ENCODE peak calls at places on chromosomes 13 and 19, in six cellular contexts. A, R, B, C, M and Y are unnamed samples.

GRCh38 chr19:6056801-6057650 is 53.3 kb downstream of the RFX2 start:
- DNase-seq in M (peak; percentile 74), C (no peak), A (no peak), R (peak; percentile 82), B (peak; percentile 31), Y (peak; percentile 77)

GRCh38 chr19:2719910-2720776 is 1.0 kb downstream of the DIRAS1 start:
- DNase-seq in B (peak; percentile 72), M (peak; percentile 47), A (no peak), R (no peak), C (no peak), Y (no peak)

GRCh38 chr19:12913011-12913561 is 6.0 kb downstream of the SYCE2 start:
- DNase-seq in R (no peak), C (no peak), B (peak; percentile 68), M (peak; percentile 73), A (no peak), Y (peak; percentile 62)

GRCh38 chr13:32663660-32664059 is 77.4 kb downstream of the PDS5B start:
- DNase-seq in C (no peak), R (no peak), M (no peak), A (no peak), B (no peak), Y (peak; percentile 68)

GRCh38 chr13:70613295-70613694 is 505.0 kb upstream of the KLHL1 start:
- DNase-seq in M (peak; percentile 12), R (no peak), B (no peak), A (no peak), C (no peak), Y (no peak)

GRCh38 chr13:112349681-112350080 is 26.5 kb upstream of the SPACA7 start:
- DNase-seq in C (no peak), R (no peak), B (no peak), M (no peak), A (no peak), Y (no peak)

GRCh38 chr13:39776439-39776838 is 121.0 kb downstream of the COG6 start:
- DNase-seq in M (no peak), A (no peak), B (no peak), C (no peak), R (peak; percentile 43), Y (no peak)

GRCh38 chr19:32220951-32221350 is 124.5 kb upstream of the ZNF507 start:
- DNase-seq in C (no peak), M (no peak), R (no peak), B (no peak), A (no peak), Y (no peak)

GRCh38 chr13:110726726-110727125 is 13.2 kb downstream of the ING1 start:
- DNase-seq in B (no peak), A (no peak), R (no peak), M (no peak), C (peak; percentile 65), Y (no peak)

GRCh38 chr13:60397693-60398437 is 845 bp downstream of the TDRD3 start:
- DNase-seq in R (no peak), B (peak; percentile 52), A (no peak), M (peak; percentile 89), C (peak; percentile 48), Y (peak; percentile 35)

GRCh38 chr19:43499042-43499441 is 5.5 kb downstream of the PHLDB3 start:
- DNase-seq in B (no peak), A (no peak), C (no peak), R (no peak), M (no peak), Y (peak; percentile 81)

GRCh38 chr19:16076154-16076957 is at the start of gene TPM4:
- DNase-seq in M (peak; percentile 96), R (peak; percentile 86), A (peak; percentile 53), C (peak; percentile 83), B (peak; percentile 76), Y (peak; percentile 88)

GRCh38 chr19:3142292-3142670 is 6.4 kb downstream of the GNA15 start:
- DNase-seq in C (peak; percentile 68), R (no peak), M (no peak), A (no peak), B (no peak), Y (no peak)

GRCh38 chr19:12668937-12669271 is 2.3 kb downstream of the WDR83 start:
- DNase-seq in A (peak; percentile 22), M (peak; percentile 53), B (peak; percentile 71), C (peak; percentile 74), R (no peak), Y (peak; percentile 40)

GRCh38 chr19:22144394-22144793 is 52.4 kb downstream of the ZNF676 start:
- DNase-seq in A (no peak), M (peak; percentile 1), B (no peak), C (no peak), R (peak; percentile 1), Y (no peak)

GRCh38 chr13:112839347-112840105 is 129.5 kb upstream of the MCF2L start:
- DNase-seq in B (no peak), R (no peak), C (no peak), A (no peak), M (no peak), Y (no peak)

GRCh38 chr19:35322014-35322413 is 7.0 kb upstream of the CD22 start:
- DNase-seq in R (no peak), M (no peak), B (no peak), C (no peak), A (no peak), Y (no peak)

GRCh38 chr13:105058517-105058916 is 1476.9 kb downstream of the EFNB2 start:
- DNase-seq in R (no peak), B (no peak), M (no peak), A (no peak), C (no peak), Y (no peak)

GRCh38 chr19:54444737-54445136 is 4.3 kb upstream of the LENG8 start:
- DNase-seq in C (no peak), A (no peak), M (no peak), R (no peak), B (no peak), Y (no peak)

GRCh38 chr19:28429356-28429755 is 783.6 kb downstream of the UQCRFS1 start:
- DNase-seq in R (no peak), M (no peak), A (no peak), B (no peak), C (no peak), Y (no peak)

GRCh38 chr19:29953352-29954247 is 11.6 kb downstream of the URI1 start:
- DNase-seq in M (no peak), B (no peak), A (no peak), R (no peak), C (no peak), Y (no peak)

GRCh38 chr13:41952749-41953148 is 8.2 kb downstream of the VWA8 start:
- DNase-seq in A (no peak), C (no peak), B (no peak), R (no peak), M (no peak), Y (no peak)

GRCh38 chr19:39372941-39373340 is 18.0 kb downstream of the PAF1 start:
- DNase-seq in R (no peak), M (no peak), A (no peak), C (no peak), B (no peak), Y (no peak)

GRCh38 chr13:41398494-41399190 is 58.7 kb upstream of the RGCC start:
- DNase-seq in B (no peak), A (no peak), R (no peak), M (peak; percentile 60), C (no peak), Y (no peak)

GRCh38 chr19:45340232-45340898 is at the start of gene KLC3:
- DNase-seq in B (no peak), M (peak; percentile 71), R (no peak), C (peak; percentile 45), A (no peak), Y (no peak)

GRCh38 chr13:93559718-93560117 is 333.1 kb downstream of the GPC6 start:
- DNase-seq in M (no peak), R (peak; percentile 70), B (no peak), C (no peak), A (no peak), Y (no peak)

GRCh38 chr13:65892859-65893258 is 1337.3 kb downstream of the PCDH9 start:
- DNase-seq in A (no peak), M (no peak), R (no peak), C (no peak), B (no peak), Y (no peak)

GRCh38 chr19:46133101-46133627 is 8.7 kb upstream of the IGFL3 start:
- DNase-seq in C (no peak), M (peak; percentile 77), B (peak; percentile 14), A (no peak), R (peak; percentile 99), Y (peak; percentile 78)

GRCh38 chr19:2176336-2176994 is 12.7 kb downstream of the DOT1L start:
- DNase-seq in M (no peak), C (no peak), A (no peak), R (no peak), B (no peak), Y (no peak)

GRCh38 chr19:4575978-4576933 is 16.8 kb upstream of the SEMA6B start:
- DNase-seq in M (peak; percentile 78), B (no peak), A (peak; percentile 51), R (no peak), C (peak; percentile 74), Y (peak; percentile 61)

GRCh38 chr13:93505104-93505952 is 278.7 kb downstream of the GPC6 start:
- DNase-seq in A (no peak), M (peak; percentile 39), R (no peak), C (no peak), B (no peak), Y (peak; percentile 57)

GRCh38 chr19:13408889-13409518 is 97.3 kb downstream of the CACNA1A start:
- DNase-seq in R (no peak), C (no peak), M (no peak), B (no peak), A (no peak), Y (no peak)

GRCh38 chr19:48631254-48631653 is 5.9 kb downstream of the DBP start:
- DNase-seq in R (no peak), A (no peak), B (no peak), C (no peak), M (peak; percentile 85), Y (no peak)

GRCh38 chr19:4732680-4733114 is 9.1 kb upstream of the DPP9 start:
- DNase-seq in R (no peak), C (peak; percentile 53), M (peak; percentile 87), B (no peak), A (peak; percentile 17), Y (peak; percentile 63)

GRCh38 chr13:113029487-113030258 is 60.7 kb downstream of the MCF2L start:
- DNase-seq in B (no peak), R (no peak), C (peak; percentile 53), M (peak; percentile 76), A (peak; percentile 11), Y (peak; percentile 25)

GRCh38 chr13:74202129-74202528 is 67.9 kb upstream of the KLF12 start:
- DNase-seq in B (no peak), R (no peak), C (no peak), M (no peak), A (no peak), Y (no peak)

GRCh38 chr13:110330491-110331001 is 23.5 kb downstream of the COL4A2 start:
- DNase-seq in M (peak; percentile 68), A (no peak), C (no peak), B (no peak), R (no peak), Y (no peak)

GRCh38 chr13:28820099-28821051 is at the start of gene MTUS2:
- DNase-seq in M (peak; percentile 63), C (peak; percentile 33), B (peak; percentile 34), A (no peak), R (no peak), Y (no peak)

GRCh38 chr13:25249001-25249543 is 38.2 kb downstream of the MTMR6 start:
- DNase-seq in C (no peak), M (peak; percentile 61), A (no peak), B (peak; percentile 11), R (peak; percentile 31), Y (peak; percentile 19)